ENCODE peak calls at places on chromosome 1, in six cellular contexts. Z is NCI-H748 treated with DMSO at 0.1 percent for 48 hours; A is pancreas; W is activated gamma-delta T cell treated with Interleukin-2 at 50 U/mL for 16 hours; F is GM04503; O is stimulated activated CD4-positive, alpha-beta T cell treated with anti-CD3 and anti-CD28 coated beads, Interleukin-1b, Interleukin-23, amount 100 ng/mL, for 4 hours. K is an unnamed sample.

GRCh38 chr1:181632960-181633359 is 149.6 kb downstream of the CACNA1E start:
- DNase-seq in A (no peak), Z (no peak), O (no peak), F (no peak), W (no peak), K (no peak)

GRCh38 chr1:220874201-220874655 is 5.0 kb upstream of the HLX start:
- DNase-seq in W (no peak), O (no peak), F (peak; percentile 9), Z (peak; percentile 11), A (peak; percentile 49), K (peak; percentile 57)

GRCh38 chr1:47527653-47528272 is 89.9 kb downstream of the FOXD2 start:
- DNase-seq in O (no peak), A (no peak), F (no peak), W (no peak), Z (peak; percentile 63), K (no peak)

GRCh38 chr1:6298940-6299465 is 38.1 kb upstream of the GPR153 start:
- DNase-seq in O (no peak), A (peak; percentile 25), Z (no peak), F (no peak), W (no peak), K (no peak)

GRCh38 chr1:155207578-155208405 is at the start of gene THBS3:
- DNase-seq in O (no peak), Z (peak; percentile 31), A (peak; percentile 53), F (no peak), W (no peak), K (no peak)

GRCh38 chr1:110554871-110555801 is 36.2 kb upstream of the KCNA10 start:
- DNase-seq in O (peak; percentile 50), F (no peak), A (peak; percentile 83), Z (no peak), W (peak; percentile 54), K (peak; percentile 50)

GRCh38 chr1:3611170-3612019 is at the start of gene MEGF6:
- DNase-seq in O (peak; percentile 64), F (no peak), W (peak; percentile 55), A (peak; percentile 84), Z (peak; percentile 45), K (no peak)

GRCh38 chr1:183137782-183138181 is 48.3 kb upstream of the LAMC2 start:
- DNase-seq in F (peak; percentile 75), A (no peak), O (no peak), Z (no peak), W (no peak), K (no peak)

GRCh38 chr1:155017021-155017945 is 14.7 kb downstream of the ZBTB7B start:
- DNase-seq in A (peak; percentile 94), Z (peak; percentile 71), F (no peak), O (peak; percentile 91), W (peak; percentile 85), K (peak; percentile 88)

GRCh38 chr1:183124259-183124658 is 61.8 kb upstream of the LAMC2 start:
- DNase-seq in Z (peak; percentile 28), O (no peak), A (no peak), F (no peak), W (no peak), K (no peak)

GRCh38 chr1:77473690-77474089 is 191.9 kb downstream of the AK5 start:
- DNase-seq in W (no peak), A (no peak), Z (no peak), O (no peak), F (peak; percentile 79), K (no peak)